ENCODE peak calls at places on chromosome 11, in ten cellular contexts. J is NCI-H1417, Z is EL, K is MCF 10A, D is foreskin fibroblast, N is psoas muscle, R is occipital lobe, C is PC-3, P is substantia nigra, E is RPMI7951. W is an unnamed sample.
A peak's percentile ranks its signal among the peaks of the same experiment; 100 is the strongest.

GRCh38 chr11:75261474-75261847 is 20.9 kb downstream of the TPBGL start:
- DNase-seq in C (no peak), R (no peak), J (no peak), N (no peak), D (no peak), P (no peak), Z (no peak), K (no peak), E (no peak), W (no peak)

GRCh38 chr11:109298865-109299264 is 123.1 kb upstream of the C11orf87 start:
- DNase-seq in E (peak; percentile 18), N (no peak), D (peak; percentile 65), K (no peak), J (no peak), Z (peak; percentile 28), C (no peak), R (no peak), P (no peak), W (no peak)

GRCh38 chr11:69554849-69555248 is 73.4 kb downstream of the LINC01488 start:
- DNase-seq in K (no peak), J (no peak), N (no peak), D (peak; percentile 22), R (no peak), P (no peak), C (no peak), Z (peak; percentile 60), E (peak; percentile 72), W (no peak)

GRCh38 chr11:134658481-134659080 is 246.5 kb upstream of the B3GAT1 start:
- DNase-seq in K (no peak), J (no peak), E (no peak), D (no peak), N (no peak), P (no peak), C (no peak), R (no peak), Z (no peak), W (no peak)

GRCh38 chr11:40130427-40130826 is 1329.0 kb downstream of the LRRC4C start:
- DNase-seq in J (no peak), N (no peak), R (peak; percentile 9), E (no peak), C (peak; percentile 6), K (peak; percentile 12), P (peak; percentile 8), Z (no peak), D (no peak), W (peak; percentile 13)

GRCh38 chr11:2522636-2523255 is 77.9 kb downstream of the KCNQ1 start:
- DNase-seq in K (no peak), J (no peak), N (peak; percentile 40), E (no peak), P (no peak), C (no peak), R (no peak), D (no peak), Z (no peak), W (no peak)

GRCh38 chr11:119056397-119056999 is 507 bp downstream of the HYOU1 start:
- DNase-seq in J (peak; percentile 20), D (peak; percentile 30), R (peak; percentile 36), C (peak; percentile 19), Z (no peak), E (no peak), P (no peak), N (peak; percentile 64), K (peak; percentile 29), W (no peak)

GRCh38 chr11:10109836-10110235 is 184.2 kb downstream of the SBF2 start:
- DNase-seq in D (peak; percentile 89), N (no peak), E (peak; percentile 34), K (peak; percentile 17), R (no peak), J (no peak), P (no peak), Z (peak; percentile 69), C (no peak), W (no peak)

GRCh38 chr11:103055174-103055890 is 36.6 kb downstream of the DCUN1D5 start:
- DNase-seq in P (no peak), N (no peak), E (peak; percentile 35), Z (peak; percentile 52), C (peak; percentile 71), K (peak; percentile 42), D (peak; percentile 75), J (peak; percentile 51), R (no peak), W (no peak)

GRCh38 chr11:122721964-122722266 is 66.4 kb downstream of the UBASH3B start:
- DNase-seq in P (no peak), C (peak; percentile 90), D (peak; percentile 87), N (no peak), E (peak; percentile 86), K (peak; percentile 51), Z (peak; percentile 88), R (no peak), J (no peak), W (no peak)

GRCh38 chr11:65026810-65027209 is 429 bp upstream of the SNX15 start:
- DNase-seq in Z (no peak), E (no peak), N (no peak), R (no peak), D (no peak), P (no peak), C (no peak), K (no peak), J (no peak), W (no peak)

GRCh38 chr11:46281374-46281831 is 3.9 kb downstream of the CREB3L1 start:
- DNase-seq in E (peak; percentile 29), J (no peak), C (no peak), R (no peak), N (no peak), D (peak; percentile 37), K (no peak), P (no peak), Z (peak; percentile 44), W (no peak)

GRCh38 chr11:2919837-2920236 is 9.4 kb downstream of the PHLDA2 start:
- DNase-seq in J (no peak), E (no peak), R (no peak), N (no peak), Z (no peak), D (no peak), C (no peak), K (no peak), P (no peak), W (no peak)

GRCh38 chr11:67118059-67118766 is 850 bp upstream of the KDM2A start:
- DNase-seq in J (peak; percentile 37), R (no peak), P (peak; percentile 55), N (peak; percentile 76), K (no peak), C (no peak), Z (peak; percentile 34), E (peak; percentile 30), D (peak; percentile 47), W (peak; percentile 37)

GRCh38 chr11:2366733-2367132 is 10.4 kb upstream of the CD81 start:
- DNase-seq in K (no peak), N (peak; percentile 25), Z (no peak), P (no peak), C (no peak), R (no peak), J (no peak), E (no peak), D (no peak), W (no peak)

GRCh38 chr11:61777234-61778090 is 14.9 kb downstream of the TMEM258 start:
- DNase-seq in K (no peak), R (peak; percentile 29), J (no peak), Z (no peak), C (no peak), D (peak; percentile 24), N (peak; percentile 79), E (peak; percentile 22), P (peak; percentile 15), W (no peak)

GRCh38 chr11:9716275-9717039 is 52.6 kb downstream of the SWAP70 start:
- DNase-seq in D (peak; percentile 51), E (peak; percentile 82), R (no peak), Z (peak; percentile 74), N (no peak), P (no peak), K (peak; percentile 63), C (peak; percentile 63), J (no peak), W (no peak)

GRCh38 chr11:2795491-2795991 is 90.0 kb downstream of the CDKN1C start:
- DNase-seq in P (no peak), R (no peak), C (no peak), E (no peak), N (peak; percentile 50), J (no peak), Z (no peak), D (no peak), K (no peak), W (no peak)

GRCh38 chr11:130088909-130089668 is 19.4 kb downstream of the APLP2 start:
- DNase-seq in K (peak; percentile 42), D (no peak), E (no peak), J (no peak), N (no peak), P (no peak), R (no peak), C (no peak), Z (no peak), W (no peak)

GRCh38 chr11:61489833-61490585 is 18.5 kb upstream of the LRRC10B start:
- DNase-seq in C (peak; percentile 25), Z (no peak), N (no peak), P (no peak), K (no peak), R (no peak), J (no peak), D (peak; percentile 44), E (no peak), W (no peak)

GRCh38 chr11:112670806-112671570 is 290.2 kb upstream of the NCAM1 start:
- DNase-seq in R (no peak), E (no peak), D (no peak), P (peak; percentile 21), Z (no peak), N (no peak), J (no peak), C (no peak), K (no peak), W (no peak)

GRCh38 chr11:6259638-6260019 is at the start of gene CCKBR:
- DNase-seq in Z (no peak), C (no peak), R (no peak), P (no peak), D (no peak), E (no peak), K (no peak), N (no peak), J (no peak), W (no peak)

GRCh38 chr11:76656571-76657081 is 13.9 kb downstream of the LRRC32 start:
- DNase-seq in E (no peak), K (no peak), J (peak; percentile 61), Z (no peak), C (no peak), D (no peak), N (no peak), P (no peak), R (no peak), W (no peak)

GRCh38 chr11:84780689-84781293 is 846.4 kb downstream of the DLG2 start:
- DNase-seq in C (peak; percentile 74), R (no peak), E (peak; percentile 8), K (peak; percentile 24), P (no peak), Z (peak; percentile 16), D (peak; percentile 8), N (no peak), J (peak; percentile 38), W (no peak)

GRCh38 chr11:121058941-121059340 is 35.0 kb downstream of the TBCEL start:
- DNase-seq in K (no peak), Z (no peak), C (no peak), D (no peak), R (no peak), P (no peak), J (no peak), N (no peak), E (no peak), W (no peak)